ENCODE peak calls at places on chromosomes 12 and 14, in ten cellular contexts. V is right lobe of liver, E is A549, R is stomach, Z is tibial nerve, Y is heart left ventricle, J is gastrocnemius medialis, B is K562, P is HepG2, H is breast epithelium. L is an unnamed sample.
A peak's percentile ranks its signal among the peaks of the same experiment; 100 is the strongest.

GRCh38 chr14:60164717-60165546 is at the start of gene DHRS7:
- DNase-seq in R (peak; percentile 85), V (peak; percentile 93), J (peak; percentile 72), B (peak; percentile 82), E (peak; percentile 82), P (peak; percentile 62), H (peak; percentile 77), Y (peak; percentile 95), Z (peak; percentile 64), L (peak; percentile 91)

GRCh38 chr14:71290960-71291466 is 383.8 kb downstream of the PCNX1 start:
- DNase-seq in P (peak; percentile 31), B (peak; percentile 3), Y (no peak), Z (no peak), H (no peak), V (no peak), E (peak; percentile 46), R (no peak), J (no peak), L (no peak)

GRCh38 chr12:18383203-18383602 is 121.9 kb downstream of the PIK3C2G start:
- DNase-seq in B (no peak), E (peak; percentile 62), Z (no peak), R (no peak), P (peak; percentile 67), V (no peak), Y (no peak), H (no peak), J (no peak), L (no peak)

GRCh38 chr14:48350971-48351370 is 675.6 kb upstream of the MDGA2 start:
- DNase-seq in B (no peak), E (no peak), Z (no peak), V (no peak), R (no peak), H (no peak), Y (no peak), J (no peak), P (no peak), L (no peak)

GRCh38 chr14:52786887-52787286 is 4.5 kb downstream of the GNPNAT1 start:
- DNase-seq in P (no peak), R (no peak), E (no peak), H (no peak), B (no peak), Y (no peak), J (no peak), Z (no peak), V (no peak), L (no peak)

GRCh38 chr12:110776410-110776809 is 33.7 kb upstream of the PPP1CC start:
- DNase-seq in V (no peak), R (no peak), Y (no peak), Z (no peak), B (no peak), J (no peak), P (no peak), H (no peak), E (no peak), L (peak; percentile 25)

GRCh38 chr12:129564768-129565167 is 339.1 kb downstream of the TMEM132D start:
- DNase-seq in J (no peak), P (no peak), Z (no peak), Y (no peak), E (no peak), B (no peak), R (no peak), H (no peak), V (no peak), L (no peak)

GRCh38 chr12:72612171-72612570 is 340.0 kb downstream of the TRHDE start:
- DNase-seq in B (no peak), H (no peak), Z (no peak), J (no peak), P (no peak), V (no peak), R (no peak), E (no peak), Y (no peak), L (no peak)

DNA sequence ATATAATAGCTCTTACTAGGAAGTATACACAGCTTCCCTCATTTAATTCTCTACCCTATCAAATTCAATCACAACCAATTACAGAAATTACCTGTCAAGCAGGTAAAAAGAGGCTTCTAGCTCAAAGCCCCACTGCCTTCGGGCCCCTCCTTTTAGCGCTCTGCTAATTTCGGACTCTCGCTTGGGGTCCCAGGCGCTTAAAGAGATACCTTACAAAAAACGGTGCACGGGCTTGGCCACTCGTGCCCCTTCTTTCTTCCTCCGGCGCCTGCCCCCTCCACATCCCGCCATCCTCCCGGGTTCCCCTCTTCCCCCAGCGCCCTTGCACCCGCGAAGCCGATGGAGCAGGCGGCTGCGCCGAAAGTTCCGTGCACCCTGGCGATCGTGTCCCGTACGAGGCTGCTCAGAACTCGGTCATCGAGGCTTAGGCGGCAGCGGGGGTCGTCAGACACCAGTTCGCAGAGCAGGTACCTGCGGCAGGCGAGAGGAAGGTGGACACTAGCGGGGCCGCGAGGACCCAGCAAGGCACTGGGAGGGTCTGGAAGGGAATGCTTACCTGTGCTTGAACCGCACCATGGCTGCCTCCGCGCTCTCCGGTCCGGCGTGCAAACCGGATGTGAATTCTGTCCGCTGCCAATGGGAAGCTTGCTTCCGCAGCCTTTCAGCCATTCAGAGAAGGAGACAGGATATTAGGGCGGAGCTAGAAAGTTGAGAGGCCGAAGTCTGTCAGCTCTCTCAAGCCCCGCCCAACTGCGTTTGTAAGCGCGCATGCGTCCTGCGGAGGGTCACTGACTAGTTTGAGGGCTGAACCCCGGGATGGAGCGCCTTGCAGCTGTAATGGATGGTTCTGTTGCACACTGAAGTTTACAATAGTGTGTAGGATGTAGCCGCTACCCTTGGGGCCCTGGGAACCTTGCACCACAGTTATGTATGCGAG is at the start of gene POP5:
- DNase-seq in R (peak; percentile 98), Y (peak; percentile 97), B (peak; percentile 99), H (peak; percentile 94), V (peak; percentile 96), Z (peak; percentile 97), E (peak; percentile 98), P (peak; percentile 98), J (peak; percentile 96), L (peak; percentile 98)
- TF ChIP-seq POLR2A in R (no peak), Y (no peak), B (peak; percentile 93), H (no peak), V (peak; percentile 82), Z (peak; percentile 44), E (peak; percentile 88), P (peak; percentile 93), J (peak; percentile 24), L (peak; percentile 69)

DNA sequence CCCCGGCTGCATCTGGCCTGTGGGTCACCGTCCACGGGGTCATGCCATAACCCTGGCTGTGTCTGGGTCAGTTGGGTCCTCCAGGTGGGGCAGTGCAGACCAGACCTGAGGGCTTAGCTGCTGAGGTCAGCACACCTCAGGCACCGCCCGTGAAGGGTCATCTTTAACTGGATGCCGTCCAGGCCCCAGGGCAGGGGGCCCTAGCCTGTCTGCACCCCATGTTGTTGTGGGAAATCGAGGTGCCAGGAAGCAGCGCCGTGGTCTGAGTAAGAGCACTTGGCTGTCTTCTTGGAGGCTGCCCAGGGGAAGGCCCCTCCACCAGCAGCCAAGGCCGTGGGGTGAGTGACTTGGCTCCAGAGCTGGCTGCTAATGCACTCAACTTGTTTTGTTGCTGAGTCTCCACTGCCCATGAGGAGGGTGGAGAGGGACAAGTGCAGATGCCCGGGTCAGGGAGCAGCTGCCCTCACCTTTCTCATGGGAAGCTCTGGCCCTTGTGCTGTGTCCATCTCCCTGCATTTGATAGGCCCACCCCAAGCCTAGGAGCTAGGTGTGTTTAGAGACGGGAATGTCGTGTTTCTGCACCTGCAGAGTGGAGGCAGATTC is 317.2 kb downstream of the TMEM121 start:
- DNase-seq in B (no peak), J (no peak), Z (no peak), Y (no peak), E (no peak), P (no peak), V (no peak), R (no peak), H (peak; percentile 34), L (no peak)
- H3K9me3 ChIP-seq in B (no peaks in the 10 kb centered on the region), J (no peaks in the 10 kb centered on the region), Z (no peaks in the 10 kb centered on the region), Y (no peaks in the 10 kb centered on the region), E (no peaks in the 10 kb centered on the region), P (no peaks in the 10 kb centered on the region), V (no peaks in the 10 kb centered on the region), R (peaks cover 3% of the 10 kb centered on the region), H (peaks cover 11% of the 10 kb centered on the region), L (no peaks in the 10 kb centered on the region)

GRCh38 chr12:104859144-104859543 is 98.9 kb downstream of the SLC41A2 start:
- DNase-seq in P (no peak), R (no peak), H (no peak), B (no peak), E (no peak), Z (no peak), V (no peak), Y (no peak), J (no peak), L (no peak)

GRCh38 chr12:104866286-104866685 is 91.8 kb downstream of the SLC41A2 start:
- DNase-seq in P (no peak), J (no peak), H (no peak), V (no peak), R (no peak), Z (no peak), Y (no peak), B (no peak), E (no peak), L (no peak)

GRCh38 chr12:104865080-104865479 is 93.0 kb downstream of the SLC41A2 start:
- DNase-seq in E (no peak), J (no peak), V (no peak), Z (no peak), P (no peak), H (no peak), R (no peak), Y (no peak), B (no peak), L (no peak)

GRCh38 chr12:104864668-104865067 is 93.4 kb downstream of the SLC41A2 start:
- DNase-seq in Z (no peak), J (no peak), Y (no peak), E (no peak), P (no peak), R (no peak), B (no peak), V (no peak), H (no peak), L (no peak)

GRCh38 chr12:104863549-104863948 is 94.5 kb downstream of the SLC41A2 start:
- DNase-seq in Y (no peak), J (no peak), H (no peak), R (no peak), Z (no peak), P (no peak), V (no peak), B (no peak), E (no peak), L (no peak)
- H3K27ac ChIP-seq in Y (no peak overlapping the region), J (no peak overlapping the region), H (no peak overlapping the region), R (no peak overlapping the region), Z (no peak overlapping the region), P (no peak overlapping the region), V (no peak overlapping the region), B (no peak overlapping the region), E (no peak overlapping the region), L (no peak overlapping the region)

GRCh38 chr14:68669101-68669500 is 123.8 kb downstream of the ZFP36L1 start:
- DNase-seq in E (no peak), P (no peak), B (no peak), H (peak; percentile 69), R (no peak), J (no peak), Y (no peak), Z (no peak), V (no peak), L (no peak)

GRCh38 chr14:68668028-68668427 is 124.8 kb downstream of the ZFP36L1 start:
- DNase-seq in Z (no peak), R (no peak), Y (no peak), B (no peak), E (no peak), J (no peak), P (no peak), V (no peak), H (no peak), L (peak; percentile 36)

GRCh38 chr14:68669644-68670343 is 123.1 kb downstream of the ZFP36L1 start:
- DNase-seq in Z (no peak), Y (no peak), P (no peak), H (no peak), J (no peak), B (no peak), V (no peak), E (no peak), R (no peak), L (peak; percentile 39)

GRCh38 chr14:68667313-68667791 is 125.5 kb downstream of the ZFP36L1 start:
- DNase-seq in B (no peak), V (no peak), Y (no peak), H (no peak), E (no peak), Z (no peak), R (no peak), P (no peak), J (no peak), L (no peak)

DNA sequence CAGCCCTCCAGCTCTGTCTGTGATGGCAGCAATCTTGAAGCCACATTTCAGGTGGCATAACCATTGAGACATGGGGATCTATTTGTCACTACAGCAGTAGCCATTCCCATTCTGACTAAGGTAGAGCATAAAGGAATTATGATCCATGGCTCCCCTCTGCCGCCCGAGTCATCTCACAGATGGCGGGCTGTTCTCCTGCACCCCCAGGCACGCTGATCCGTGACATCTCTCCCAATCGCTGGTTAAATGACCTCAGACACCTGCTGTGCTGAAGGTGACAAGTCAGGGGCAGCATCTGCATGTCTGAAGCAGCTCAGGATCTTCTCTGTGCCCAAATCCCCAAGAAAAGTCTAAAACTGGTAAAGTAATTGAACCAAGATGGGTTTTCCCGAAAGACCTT is 124.3 kb downstream of the ZFP36L1 start:
- DNase-seq in Y (no peak), R (no peak), V (no peak), H (no peak), J (no peak), B (no peak), Z (no peak), P (no peak), E (no peak), L (peak; percentile 39)
- TF ChIP-seq POLR2A in Y (no peak), R (no peak), V (no peak), H (no peak), J (no peak), B (no peak), Z (no peak), P (no peak), E (no peak), L (no peak)